ENCODE peak calls at places on chromosomes 4 and X, in eight cellular contexts. K is fibroblast of pulmonary artery; J is CD8-positive, alpha-beta memory T cell; U is neuronal stem cell; P is fibroblast of lung; T is ovary; W is bronchial epithelial cell; Y is BJ. I is an unnamed sample.

GRCh38 chrX:139720136-139720535 is 12.2 kb upstream of the MCF2 start:
- DNase-seq in U (peak; percentile 53), K (peak; percentile 16), T (no peak), Y (no peak), W (peak; percentile 22), P (peak; percentile 7), J (no peak), I (no peak)

GRCh38 chrX:139844163-139844562 is 88.7 kb downstream of the ATP11C start:
- DNase-seq in J (no peak), P (no peak), Y (no peak), T (no peak), W (peak; percentile 43), U (no peak), K (no peak), I (no peak)

GRCh38 chr4:70721747-70722146 is at the start of gene RUFY3:
- DNase-seq in U (no peak), J (no peak), Y (peak; percentile 85), W (no peak), P (peak; percentile 98), T (peak; percentile 49), K (peak; percentile 94), I (peak; percentile 92)

GRCh38 chr4:80989921-80990544 is 40.5 kb upstream of the BMP3 start:
- DNase-seq in K (peak; percentile 80), J (peak; percentile 23), T (no peak), P (peak; percentile 80), W (peak; percentile 65), U (peak; percentile 51), Y (no peak), I (peak; percentile 23)

GRCh38 chrX:66038115-66038514 is 1.8 kb downstream of the VSIG4 start:
- DNase-seq in K (no peak), T (no peak), J (no peak), W (no peak), P (no peak), Y (no peak), U (no peak), I (no peak)

GRCh38 chrX:10622197-10622596 is 1.8 kb upstream of the MID1 start:
- DNase-seq in W (no peak), U (no peak), Y (no peak), P (no peak), J (no peak), K (no peak), T (no peak), I (no peak)

GRCh38 chr4:40055873-40056721 is 553 bp upstream of the N4BP2 start:
- DNase-seq in J (peak; percentile 51), T (peak; percentile 80), U (peak; percentile 76), W (peak; percentile 7), K (peak; percentile 89), Y (peak; percentile 43), P (peak; percentile 93), I (peak; percentile 80)

GRCh38 chr4:98343640-98344039 is 82.5 kb downstream of the RAP1GDS1 start:
- DNase-seq in Y (peak; percentile 1), J (no peak), T (no peak), U (no peak), K (no peak), W (no peak), P (no peak), I (no peak)

GRCh38 chr4:654526-654845 is 19.6 kb downstream of the ATP5ME start:
- DNase-seq in Y (no peak), J (no peak), W (no peak), T (no peak), U (no peak), K (no peak), P (no peak), I (no peak)

GRCh38 chrX:31279359-31279758 is 207.5 kb upstream of the FTHL17 start:
- DNase-seq in U (no peak), W (peak; percentile 90), J (no peak), P (no peak), K (peak; percentile 45), T (no peak), Y (no peak), I (peak; percentile 47)

GRCh38 chrX:66731398-66731797 is 92.5 kb upstream of the EDA2R start:
- DNase-seq in P (peak; percentile 14), Y (no peak), W (peak; percentile 43), J (peak; percentile 4), U (peak; percentile 18), T (no peak), K (peak; percentile 68), I (peak; percentile 10)

GRCh38 chrX:20325786-20326388 is 59.2 kb upstream of the RPS6KA3 start:
- DNase-seq in Y (no peak), T (no peak), U (no peak), K (no peak), P (no peak), J (no peak), W (no peak), I (no peak)

GRCh38 chr4:85928775-85929585 is 430.9 kb downstream of the MAPK10 start:
- DNase-seq in Y (no peak), W (peak; percentile 68), U (no peak), J (no peak), T (no peak), K (peak; percentile 14), P (peak; percentile 14), I (no peak)

GRCh38 chrX:19127649-19128168 is 5.4 kb upstream of the ADGRG2 start:
- DNase-seq in J (no peak), T (no peak), U (no peak), W (peak; percentile 25), K (peak; percentile 69), Y (no peak), P (peak; percentile 70), I (peak; percentile 64)

GRCh38 chr4:37763164-37763444 is 63.4 kb upstream of the PGM2 start:
- DNase-seq in J (no peak), Y (no peak), P (no peak), T (no peak), W (no peak), U (no peak), K (no peak), I (no peak)

GRCh38 chrX:109533631-109534030 is 3.0 kb upstream of the NXT2 start:
- DNase-seq in Y (no peak), W (peak; percentile 86), T (no peak), U (no peak), J (no peak), P (peak; percentile 33), K (peak; percentile 37), I (no peak)

GRCh38 chr4:8702516-8703400 is 110.2 kb downstream of the CPZ start:
- DNase-seq in W (no peak), Y (no peak), U (no peak), K (no peak), T (no peak), P (no peak), J (no peak), I (no peak)

GRCh38 chr4:6732441-6733357 is 16.7 kb downstream of the BLOC1S4 start:
- DNase-seq in W (peak; percentile 82), J (no peak), K (peak; percentile 93), P (peak; percentile 91), T (no peak), U (no peak), Y (peak; percentile 50), I (peak; percentile 83)

GRCh38 chr4:186839122-186840037 is 115.7 kb upstream of the FAT1 start:
- DNase-seq in U (no peak), K (peak; percentile 89), T (peak; percentile 43), Y (peak; percentile 56), J (no peak), P (peak; percentile 90), W (peak; percentile 50), I (peak; percentile 45)

GRCh38 chr4:103994059-103994458 is 274.3 kb upstream of the TACR3 start:
- DNase-seq in P (peak; percentile 1), T (no peak), K (no peak), Y (no peak), J (no peak), W (peak; percentile 38), U (no peak), I (no peak)

GRCh38 chr4:133969202-133969873 is 232.3 kb downstream of the PABPC4L start:
- DNase-seq in Y (no peak), K (peak; percentile 85), J (no peak), W (peak; percentile 2), U (no peak), T (no peak), P (peak; percentile 80), I (peak; percentile 6)

GRCh38 chr4:106659386-106659785 is 290.8 kb upstream of the GIMD1 start:
- DNase-seq in K (peak; percentile 95), Y (no peak), T (no peak), P (no peak), J (no peak), U (no peak), W (peak; percentile 7), I (peak; percentile 45)

GRCh38 chr4:38909015-38909414 is 41.4 kb downstream of the FAM114A1 start:
- DNase-seq in W (no peak), T (no peak), U (no peak), J (no peak), P (no peak), Y (no peak), K (no peak), I (no peak)

GRCh38 chr4:118287691-118288090 is 65.1 kb downstream of the PRSS12 start:
- DNase-seq in U (no peak), J (no peak), K (no peak), T (no peak), Y (no peak), W (peak; percentile 80), P (peak; percentile 47), I (no peak)
- H3K4me3 ChIP-seq in U (no peak overlapping the region), J (no peak overlapping the region), K (no peak overlapping the region), T (no peak overlapping the region), Y (no peak overlapping the region), W (no peak overlapping the region), P (no peak overlapping the region), I (no peak overlapping the region)

DNA sequence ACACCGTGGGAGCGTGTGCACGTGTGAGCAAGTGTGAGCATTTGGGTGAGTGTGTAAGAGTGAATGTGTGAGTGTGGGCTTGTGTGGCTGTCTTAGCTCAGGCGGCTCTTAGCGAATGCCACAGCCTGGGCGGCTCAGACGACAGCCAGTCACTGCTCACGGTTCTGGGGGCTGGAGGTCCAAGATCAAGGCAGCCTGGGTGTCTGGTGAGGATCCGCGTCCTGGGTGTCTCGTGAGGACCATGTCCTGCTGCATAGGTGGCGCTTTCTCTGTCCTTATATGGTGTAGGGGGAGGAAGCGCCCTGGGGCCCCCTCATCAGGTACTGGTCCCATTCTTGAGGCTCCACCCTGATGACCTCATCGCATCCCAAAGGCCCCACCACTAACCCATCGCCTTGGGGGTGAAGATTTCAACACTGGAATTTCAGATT is 4.5 kb downstream of the DOK7 start:
- DNase-seq in Y (no peak), K (no peak), P (no peak), J (no peak), U (no peak), T (no peak), W (no peak), I (no peak)
- H3K4me3 ChIP-seq in Y (no peak overlapping the region), K (no peak overlapping the region), P (no peak overlapping the region), J (no peak overlapping the region), U (no peak overlapping the region), T (no peak overlapping the region), W (no peak overlapping the region), I (no peak overlapping the region)

DNA sequence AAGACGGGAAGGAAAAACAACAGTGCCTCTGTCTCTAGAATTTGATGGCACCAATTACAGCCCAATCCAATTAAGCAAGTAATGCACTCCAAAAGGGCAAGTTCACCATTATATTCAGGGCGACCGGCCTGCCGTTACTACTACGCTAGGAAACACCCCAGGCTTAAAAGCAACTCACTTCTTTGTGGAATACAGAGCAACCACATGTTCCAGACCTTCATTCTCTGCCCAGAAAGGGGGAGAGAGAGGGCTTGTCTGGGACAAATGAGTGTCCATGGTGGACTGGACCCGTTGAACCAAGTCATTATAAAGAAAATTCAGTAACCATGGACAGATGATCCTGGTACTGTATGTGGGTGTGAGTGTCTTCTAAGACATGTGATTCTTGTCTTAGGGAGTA is 1.6 kb downstream of the KDR start:
- DNase-seq in T (no peak), J (no peak), P (no peak), U (no peak), Y (no peak), W (no peak), K (no peak), I (no peak)
- H3K4me3 ChIP-seq in T (peak overlapping the region; percentile 58), J (no peak overlapping the region), P (no peak overlapping the region), U (no peak overlapping the region), Y (no peak overlapping the region), W (no peak overlapping the region), K (peak overlapping the region; percentile 92), I (peak overlapping the region; percentile 69)

GRCh38 chr4:112889619-112890294 is 159.7 kb upstream of the ANK2 start:
- DNase-seq in J (no peak), Y (peak; percentile 50), W (peak; percentile 17), K (peak; percentile 91), U (no peak), T (no peak), P (peak; percentile 91), I (peak; percentile 95)
- H3K4me3 ChIP-seq in J (no peak overlapping the region), Y (no peak overlapping the region), W (no peak overlapping the region), K (peak overlapping the region; percentile 37), U (no peak overlapping the region), T (peak overlapping the region; percentile 29), P (no peak overlapping the region), I (peak overlapping the region; percentile 37)

I was measured in skeletal muscle cell.